ENCODE peak calls at places on chromosomes 7 and 10, in seven cellular contexts. N is A549, W is K562, P is HepG2, Q is HCT116, C is SK-N-SH, F is GM23338. L is an unnamed sample. For H3K4me1, the result is how much of the 10 kb centered on the place peaks cover.

GRCh38 chr7:150784120-150784736 is 15.9 kb downstream of the TMEM176B start:
- DNase-seq in N (no peak), W (peak), P (peak), Q (no peak), C (no peak), F (no peak), L (no peak)

GRCh38 chr10:122498521-122498920 is 37.2 kb downstream of the HTRA1 start:
- DNase-seq in N (no peak), W (no peak), P (no peak), Q (no peak), C (no peak), F (no peak), L (no peak)

GRCh38 chr10:34655286-34656170 is 159.6 kb downstream of the PARD3 start:
- DNase-seq in N (peak), W (peak), P (peak), Q (peak), C (peak), F (peak), L (peak)

GRCh38 chr7:17039372-17039771 is 157.6 kb upstream of the AGR3 start:
- DNase-seq in N (no peak), W (no peak), P (no peak), Q (no peak), C (no peak), F (no peak), L (no peak)

GRCh38 chr7:27709137-27710075 is 30.6 kb upstream of the TAX1BP1 start:
- DNase-seq in N (no peak), W (no peak), P (no peak), Q (no peak), C (peak), F (no peak), L (no peak)

GRCh38 chr10:91901784-91902677 is 7.3 kb downstream of the FGFBP3 start:
- DNase-seq in N (peak), W (peak), P (peak), Q (peak), C (no peak), F (no peak), L (peak)

GRCh38 chr7:43294080-43294630 is 181.7 kb downstream of the HECW1 start:
- DNase-seq in N (peak), W (no peak), P (no peak), Q (peak), C (no peak), F (peak), L (no peak)

GRCh38 chr7:132575987-132576722 is at the start of gene PLXNA4:
- DNase-seq in N (no peak), W (no peak), P (no peak), Q (no peak), C (peak), F (peak), L (no peak)

GRCh38 chr7:4279210-4279609 is 402.9 kb upstream of the FOXK1 start:
- DNase-seq in N (no peak), W (no peak), P (no peak), Q (no peak), C (no peak), F (no peak), L (no peak)

GRCh38 chr7:82268632-82269031 is 174.9 kb downstream of the CACNA2D1 start:
- DNase-seq in N (no peak), W (no peak), P (no peak), Q (no peak), C (no peak), F (no peak), L (no peak)

GRCh38 chr7:29243777-29244655 is 49.4 kb downstream of the CHN2 start:
- DNase-seq in N (no peak), W (peak), P (no peak), Q (peak), C (no peak), F (peak), L (no peak)

GRCh38 chr10:44357141-44357540 is 27.8 kb downstream of the CXCL12 start:
- DNase-seq in N (no peak), W (no peak), P (no peak), Q (no peak), C (no peak), F (no peak), L (no peak)

GRCh38 chr7:137036768-137037167 is 168.3 kb downstream of the CHRM2 start:
- DNase-seq in N (no peak), W (no peak), P (no peak), Q (no peak), C (no peak), F (peak), L (no peak)

GRCh38 chr10:74333174-74333573 is 182.2 kb downstream of the ADK start:
- DNase-seq in N (no peak), W (no peak), P (no peak), Q (no peak), C (peak), F (no peak), L (no peak)

GRCh38 chr7:28106316-28106957 is 74.2 kb downstream of the JAZF1 start:
- DNase-seq in N (no peak), W (no peak), P (no peak), Q (no peak), C (no peak), F (no peak), L (no peak)

GRCh38 chr7:13920053-13920697 is 69.3 kb downstream of the ETV1 start:
- DNase-seq in N (peak), W (peak), P (peak), Q (peak), C (peak), F (peak), L (peak)

GRCh38 chr7:133233142-133233541 is 19.7 kb upstream of the EXOC4 start:
- DNase-seq in N (no peak), W (no peak), P (no peak), Q (no peak), C (no peak), F (peak), L (no peak)

GRCh38 chr10:125023862-125024495 is 82.1 kb downstream of the ZRANB1 start:
- DNase-seq in N (no peak), W (no peak), P (no peak), Q (no peak), C (peak), F (no peak), L (no peak)

GRCh38 chr7:87398441-87398840 is 53.0 kb downstream of the CROT start:
- DNase-seq in N (no peak), W (no peak), P (no peak), Q (no peak), C (no peak), F (no peak), L (no peak)

GRCh38 chr7:138556771-138557484 is 96.9 kb downstream of the TRIM24 start:
- DNase-seq in N (no peak), W (no peak), P (no peak), Q (no peak), C (no peak), F (peak), L (peak)

GRCh38 chr10:69685802-69686585 is 55.9 kb downstream of the FAM241B start:
- DNase-seq in N (no peak), W (no peak), P (no peak), Q (no peak), C (peak), F (no peak), L (no peak)

GRCh38 chr7:17521437-17521836 is 223.0 kb downstream of the AHR start:
- DNase-seq in N (no peak), W (no peak), P (no peak), Q (no peak), C (no peak), F (no peak), L (no peak)

GRCh38 chr7:134071355-134072331 is 55.5 kb upstream of the LRGUK start:
- DNase-seq in N (no peak), W (no peak), P (no peak), Q (no peak), C (no peak), F (no peak), L (no peak)

GRCh38 chr10:59678884-59679301 is 30.8 kb downstream of the SLC16A9 start:
- DNase-seq in N (no peak), W (no peak), P (no peak), Q (no peak), C (no peak), F (no peak), L (no peak)

GRCh38 chr7:130141858-130142653 is 63.1 kb downstream of the TMEM209 start:
- DNase-seq in N (no peak), W (peak), P (no peak), Q (no peak), C (peak), F (no peak), L (no peak)

GRCh38 chr10:15775513-15775912 is 55.8 kb upstream of the ITGA8 start:
- DNase-seq in N (no peak), W (no peak), P (no peak), Q (no peak), C (no peak), F (no peak), L (no peak)

GRCh38 chr7:96558530-96558929 is 151.1 kb downstream of the SEM1 start:
- DNase-seq in N (no peak), W (no peak), P (no peak), Q (no peak), C (no peak), F (no peak), L (no peak)

GRCh38 chr10:49651039-49651835 is 28.2 kb upstream of the C10orf53 start:
- DNase-seq in N (no peak), W (no peak), P (no peak), Q (no peak), C (no peak), F (no peak), L (no peak)

GRCh38 chr7:151062399-151063211 is 3.2 kb downstream of the SLC4A2 start:
- DNase-seq in N (peak), W (peak), P (peak), Q (peak), C (peak), F (peak), L (no peak)

GRCh38 chr7:151705744-151706567 is 171.0 kb downstream of the PRKAG2 start:
- DNase-seq in N (peak), W (peak), P (peak), Q (peak), C (peak), F (peak), L (no peak)

GRCh38 chr10:71714592-71714991 is 5.0 kb downstream of the C10orf105 start:
- DNase-seq in N (no peak), W (no peak), P (no peak), Q (no peak), C (no peak), F (no peak), L (no peak)

GRCh38 chr7:16851829-16852228 is 30.0 kb downstream of the AGR3 start:
- DNase-seq in N (no peak), W (no peak), P (no peak), Q (no peak), C (no peak), F (no peak), L (no peak)

GRCh38 chr7:95989301-95989700 is 216.9 kb downstream of the DYNC1I1 start:
- DNase-seq in N (no peak), W (no peak), P (no peak), Q (no peak), C (no peak), F (no peak), L (no peak)

GRCh38 chr10:44995581-44995913 is 5.2 kb upstream of the ZNF22 start:
- DNase-seq in N (no peak), W (no peak), P (no peak), Q (no peak), C (no peak), F (no peak), L (no peak)

GRCh38 chr7:5396999-5397656 is 26.5 kb downstream of the TNRC18 start:
- DNase-seq in N (peak), W (no peak), P (peak), Q (peak), C (peak), F (peak), L (no peak)

GRCh38 chr7:46554688-46555422 is 633.8 kb upstream of the IGFBP3 start:
- DNase-seq in N (no peak), W (no peak), P (no peak), Q (no peak), C (no peak), F (no peak), L (no peak)

GRCh38 chr7:158763454-158764033 is 58.9 kb upstream of the NCAPG2 start:
- DNase-seq in N (no peak), W (no peak), P (no peak), Q (no peak), C (no peak), F (no peak), L (no peak)

GRCh38 chr10:119805702-119806230 is 66.9 kb downstream of the MCMBP start:
- DNase-seq in N (no peak), W (no peak), P (no peak), Q (no peak), C (no peak), F (no peak), L (no peak)
- TF ChIP-seq CTCF in N (no peak), W (no peak), P (no peak), Q (no peak), C (no peak), F (no peak), L (no peak)

DNA sequence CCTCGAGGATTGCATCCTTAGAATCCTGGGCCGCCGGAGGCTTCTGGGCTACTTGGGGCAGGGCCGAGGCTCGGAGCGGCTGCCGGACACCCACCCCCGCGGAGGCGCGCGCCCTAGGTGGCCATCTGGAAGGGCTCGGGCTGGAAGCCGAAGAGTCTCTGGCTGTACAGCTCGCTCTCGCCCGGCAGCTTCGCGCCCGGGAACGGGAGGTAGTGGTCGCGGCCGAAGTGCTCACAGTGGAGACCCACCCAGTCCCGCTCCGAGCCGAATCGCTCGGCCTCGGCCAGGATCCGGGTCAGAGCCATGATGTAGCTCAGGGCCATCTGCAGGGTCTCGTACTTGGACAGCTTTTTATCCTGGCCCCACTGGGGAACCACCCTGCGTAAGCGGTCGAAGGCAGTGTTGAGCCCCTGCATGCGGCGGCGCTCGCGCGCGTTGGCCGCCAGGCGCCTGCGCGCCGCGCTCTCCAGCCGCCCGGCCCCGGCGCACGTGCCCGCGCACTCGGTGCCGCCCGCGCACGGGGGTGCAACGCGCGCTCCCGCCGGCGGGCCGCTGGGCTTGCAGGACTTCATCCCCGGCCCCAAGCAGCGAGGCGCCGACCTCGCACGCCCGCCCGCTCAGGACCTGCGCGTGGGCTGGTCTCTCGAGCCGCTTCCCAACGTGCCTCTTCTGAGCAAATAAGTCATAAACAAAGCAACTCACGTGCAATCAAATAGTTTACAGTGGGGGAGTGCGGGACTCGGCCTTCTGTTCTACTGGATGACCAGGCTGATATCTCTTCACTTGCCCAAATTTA is 609 bp downstream of the ATOH7 start:
- DNase-seq in N (peak), W (peak), P (peak), Q (peak), C (peak), F (peak), L (peak)
- TF ChIP-seq REST in N (no peak), W (no peak), P (no peak), Q (no peak), C (no peak), F (no peak), L (no peak)

DNA sequence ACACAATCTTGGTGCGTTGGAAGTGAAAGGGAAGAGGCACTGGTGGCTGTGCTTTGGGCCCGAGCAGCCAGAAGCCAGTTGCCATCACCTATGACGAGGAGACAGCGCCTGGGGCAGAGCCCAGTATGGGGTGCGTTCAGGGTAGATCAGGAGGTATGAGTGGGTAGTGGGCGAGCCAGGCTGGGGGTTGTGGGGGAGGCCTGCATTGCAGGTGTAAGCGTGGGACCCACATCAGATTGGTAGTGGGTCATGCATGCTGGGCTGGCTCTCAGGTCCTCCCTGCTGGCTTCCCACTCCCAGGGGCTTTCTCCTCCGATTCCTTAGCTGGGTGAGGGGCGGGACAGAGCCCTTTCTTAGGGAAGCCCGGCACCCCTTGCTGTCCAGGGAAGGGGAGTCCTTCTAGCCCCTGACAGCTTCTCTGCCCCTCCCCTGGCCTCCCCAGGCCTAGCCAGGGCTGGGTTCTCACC is 445 bp upstream of the PVRIG start:
- DNase-seq in N (no peak), W (no peak), P (no peak), Q (no peak), C (no peak), F (no peak), L (no peak)
- H3K4me1 ChIP-seq in N (under half), W (under half), P (under half), Q (under half), C (under half), F (under half), L (under half)

DNA sequence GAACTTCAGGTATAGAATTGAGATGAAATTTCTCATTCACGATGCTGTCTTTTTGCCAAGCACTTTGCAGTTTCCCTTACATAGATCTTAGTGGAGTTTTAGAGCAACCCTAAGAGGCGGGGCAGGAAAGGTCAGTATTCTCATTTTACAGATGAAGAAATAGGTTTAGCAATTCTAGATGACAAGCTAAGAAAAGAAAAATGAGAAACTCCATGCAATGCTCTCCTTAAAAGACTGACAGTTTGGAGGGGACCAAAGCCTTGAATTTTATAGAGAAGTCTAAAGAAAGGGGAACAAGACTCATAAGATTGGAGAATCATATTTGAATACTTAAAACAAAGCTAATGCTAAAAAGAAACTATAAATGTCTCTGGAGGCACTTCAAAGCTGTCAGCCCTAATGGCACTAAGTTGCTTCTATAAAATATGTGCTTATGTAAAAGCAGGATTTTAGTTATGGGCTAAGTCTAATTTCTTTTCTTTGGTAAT is 19.6 kb downstream of the CEP55 start:
- DNase-seq in N (no peak), W (no peak), P (no peak), Q (no peak), C (no peak), F (no peak), L (no peak)
- TF ChIP-seq CTCF in N (no peak), W (no peak), P (no peak), Q (no peak), C (no peak), F (no peak), L (no peak)

GRCh38 chr7:120421151-120421651 is 148.2 kb downstream of the KCND2 start:
- DNase-seq in N (no peak), W (no peak), P (no peak), Q (no peak), C (no peak), F (no peak), L (no peak)
- TF ChIP-seq REST in N (no peak), W (no peak), P (no peak), Q (no peak), C (no peak), F (no peak), L (no peak)

DNA sequence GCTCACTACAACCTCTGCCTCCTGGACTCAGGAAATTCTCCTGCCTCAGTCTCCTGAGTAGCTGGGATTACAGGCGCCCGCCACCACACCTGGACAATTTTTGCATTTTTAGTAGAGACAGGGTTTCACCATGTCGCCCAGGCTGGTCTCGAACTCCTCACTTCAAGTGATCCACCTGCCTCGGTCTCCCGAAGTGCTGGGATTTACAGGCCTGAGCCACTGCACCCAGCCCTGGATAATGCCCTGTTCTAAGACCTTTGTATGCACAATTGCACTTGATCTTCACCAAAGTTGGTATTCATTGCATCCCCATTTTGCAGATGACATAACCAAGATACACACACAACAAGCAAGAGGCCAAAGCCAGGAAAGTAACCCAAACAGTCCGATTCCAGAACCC is 97.7 kb upstream of the CARD11 start:
- DNase-seq in N (no peak), W (no peak), P (no peak), Q (no peak), C (no peak), F (no peak), L (no peak)
- H3K4me1 ChIP-seq in N (under half), W (under half), P (under half), Q (under half), C (under half), F (under half), L (under half)

GRCh38 chr7:156820445-156821063 is 72.4 kb downstream of the LMBR1 start:
- DNase-seq in N (no peak), W (peak), P (no peak), Q (no peak), C (no peak), F (peak), L (no peak)
- TF ChIP-seq CTCF in N (no peak), W (peak), P (peak), Q (peak), C (peak), F (peak), L (peak)

DNA sequence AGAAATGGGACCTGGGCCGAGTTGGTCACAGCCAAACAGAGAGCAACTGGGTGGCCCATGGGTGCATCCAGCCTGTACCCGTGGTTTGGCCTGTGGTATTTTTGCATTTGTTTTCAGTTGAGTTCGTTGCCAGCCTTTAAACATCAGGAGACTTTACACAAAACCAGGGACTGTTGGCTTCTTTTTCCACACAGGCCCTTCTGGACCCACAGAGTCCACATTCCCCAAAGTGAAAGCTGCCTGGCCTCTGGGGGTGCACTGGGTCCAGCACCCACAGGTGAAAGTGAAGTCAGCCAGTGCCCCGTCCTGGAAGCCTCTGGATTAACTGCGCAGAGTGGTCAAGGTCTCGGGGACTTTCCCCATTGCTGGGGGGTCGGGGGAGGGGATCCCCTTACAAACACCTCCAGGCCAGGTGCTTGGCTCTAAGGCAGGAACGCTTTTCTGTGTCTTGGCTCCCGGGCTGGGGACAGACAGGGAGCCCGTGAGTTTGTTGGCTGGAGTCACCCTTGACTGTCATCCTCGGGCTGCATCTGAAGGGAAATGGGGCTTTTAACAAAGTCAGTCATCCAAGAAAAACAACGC is 54.3 kb upstream of the TNS3 start:
- DNase-seq in N (no peak), W (no peak), P (peak), Q (no peak), C (no peak), F (no peak), L (no peak)
- TF ChIP-seq REST in N (no peak), W (no peak), P (no peak), Q (no peak), C (no peak), F (no peak), L (no peak)

L was measured in Panc1.